ENCODE peak calls at places on chromosomes 1 and 21, in four cellular contexts. R is CD8-positive, alpha-beta memory T cell; A is cardiac muscle cell; T is upper lobe of right lung. Q is an unnamed sample. For H3K9me3, the result is how much of the 10 kb centered on the place peaks cover.

GRCh38 chr1:84073266-84073665 is 70.8 kb upstream of the PRKACB start:
- DNase-seq in R (no peak), A (peak), T (no peak), Q (no peak)

GRCh38 chr1:76871355-76871974 is 4.2 kb downstream of the ST6GALNAC5 start:
- DNase-seq in R (no peak), A (no peak), T (no peak), Q (no peak)

GRCh38 chr1:216447898-216448568 is 24.8 kb upstream of the USH2A start:
- DNase-seq in R (no peak), A (no peak), T (no peak), Q (no peak)

GRCh38 chr1:59638172-59638800 is 176.5 kb upstream of the HOOK1 start:
- DNase-seq in R (no peak), A (peak), T (no peak), Q (no peak)

GRCh38 chr1:49060766-49061165 is 284.1 kb upstream of the BEND5 start:
- DNase-seq in R (no peak), A (peak), T (no peak), Q (no peak)

GRCh38 chr1:10710489-10710888 is 86.0 kb downstream of the CASZ1 start:
- DNase-seq in R (no peak), A (no peak), T (no peak), Q (no peak)

GRCh38 chr1:63863137-63863536 is 89.3 kb downstream of the ROR1 start:
- DNase-seq in R (no peak), A (no peak), T (no peak), Q (no peak)

GRCh38 chr1:181179980-181180964 is 91.8 kb downstream of the IER5 start:
- DNase-seq in R (no peak), A (peak), T (peak), Q (no peak)

GRCh38 chr1:212004888-212005287 is 30.5 kb downstream of the INTS7 start:
- DNase-seq in R (no peak), A (no peak), T (no peak), Q (no peak)

GRCh38 chr1:47232187-47232874 is at the start of gene TAL1:
- DNase-seq in R (no peak), A (peak), T (no peak), Q (no peak)

GRCh38 chr1:170241266-170241851 is 95.6 kb downstream of the NTMT2 start:
- DNase-seq in R (no peak), A (peak), T (no peak), Q (no peak)

DNA sequence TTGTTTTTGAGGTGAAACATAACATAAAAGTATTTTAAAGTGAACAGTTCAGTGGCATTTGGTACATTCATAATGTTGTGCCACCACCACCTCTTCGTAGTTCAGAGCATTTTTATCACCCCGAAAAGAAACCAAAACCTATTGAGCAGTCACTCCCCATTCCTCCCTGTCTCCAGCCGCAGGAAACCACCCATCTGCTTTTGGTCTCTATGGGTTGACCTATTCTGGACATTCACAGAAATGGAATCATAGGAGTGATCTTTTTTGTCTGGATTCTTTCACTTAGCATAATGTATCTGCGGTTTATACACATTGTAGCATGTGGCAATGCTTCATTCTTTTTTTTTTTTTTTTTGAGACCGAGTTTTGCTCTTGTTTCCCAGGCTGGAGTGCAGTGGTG is 141.2 kb downstream of the VPS13D start:
- DNase-seq in R (no peak), A (no peak), T (no peak), Q (no peak)
- H3K9me3 ChIP-seq in R (under half), A (under half), T (under half), Q (under half)

DNA sequence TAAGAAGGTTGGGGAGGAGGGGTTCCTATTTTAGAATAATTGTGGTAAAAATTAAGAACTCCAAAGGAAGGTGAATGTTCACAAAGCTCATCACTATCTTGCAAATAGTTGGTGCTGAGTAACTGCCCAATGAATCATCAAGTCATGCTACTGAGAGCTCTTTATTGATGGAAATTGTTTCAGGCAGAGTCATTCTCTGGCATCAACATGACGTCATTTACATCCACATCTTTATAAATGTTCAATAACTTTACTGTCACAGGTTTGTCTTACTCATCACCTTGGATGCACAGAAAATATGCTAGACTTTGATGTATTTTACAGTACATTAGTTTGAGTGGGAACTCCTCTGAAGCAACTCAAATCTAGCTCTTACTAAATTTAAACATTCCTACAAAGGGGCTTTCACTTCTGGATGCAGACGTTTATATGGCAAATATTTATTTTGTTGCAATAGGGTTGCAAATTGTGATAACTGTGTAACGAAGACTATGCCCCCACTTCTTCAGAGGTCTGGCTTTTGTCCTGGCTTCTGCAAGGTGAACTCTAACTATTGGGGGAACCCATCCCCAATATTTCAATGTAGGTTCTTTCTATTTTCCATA is 273.7 kb upstream of the AJAP1 start:
- DNase-seq in R (no peak), A (no peak), T (no peak), Q (no peak)
- H3K9me3 ChIP-seq in R (under half), A (under half), T (under half), Q (under half)

GRCh38 chr1:213332491-213332890 is 281.4 kb downstream of the RPS6KC1 start:
- DNase-seq in R (no peak), A (no peak), T (no peak), Q (no peak)

GRCh38 chr1:213335084-213335483 is 284.0 kb downstream of the RPS6KC1 start:
- DNase-seq in R (no peak), A (no peak), T (no peak), Q (no peak)

GRCh38 chr1:213327318-213327667 is 276.3 kb downstream of the RPS6KC1 start:
- DNase-seq in R (no peak), A (peak), T (peak), Q (no peak)

GRCh38 chr1:213330281-213330680 is 279.2 kb downstream of the RPS6KC1 start:
- DNase-seq in R (no peak), A (no peak), T (no peak), Q (no peak)

GRCh38 chr1:213331776-213332175 is 280.7 kb downstream of the RPS6KC1 start:
- DNase-seq in R (no peak), A (no peak), T (no peak), Q (no peak)
- H3K9me3 ChIP-seq in R (under half), A (under half), T (under half), Q (under half)

GRCh38 chr1:23524716-23525401 is 6.2 kb downstream of the E2F2 start:
- DNase-seq in R (no peak), A (no peak), T (no peak), Q (peak)
- H3K9me3 ChIP-seq in R (under half), A (under half), T (under half), Q (under half)

GRCh38 chr1:225299624-225300023 is 128.2 kb downstream of the LBR start:
- DNase-seq in R (no peak), A (no peak), T (no peak), Q (no peak)
- H3K9me3 ChIP-seq in R (under half), A (under half), T (under half), Q (under half)

GRCh38 chr1:200518524-200518923 is 102.0 kb downstream of the KIF14 start:
- DNase-seq in R (no peak), A (no peak), T (no peak), Q (no peak)
- H3K9me3 ChIP-seq in R (under half), A (under half), T (under half), Q (under half)

GRCh38 chr1:248691567-248692155 is 10.9 kb downstream of the OR14I1 start:
- DNase-seq in R (no peak), A (no peak), T (no peak), Q (no peak)
- H3K9me3 ChIP-seq in R (under half), A (under half), T (under half), Q (under half)

GRCh38 chr21:20353351-20353750 is 644.9 kb upstream of the NCAM2 start:
- DNase-seq in R (no peak), A (no peak), T (no peak), Q (no peak)

GRCh38 chr21:20351138-20351537 is 647.1 kb upstream of the NCAM2 start:
- DNase-seq in R (no peak), A (no peak), T (no peak), Q (no peak)
- H3K9me3 ChIP-seq in R (under half), A (under half), T (under half), Q (under half)

GRCh38 chr21:18782721-18783120 is 379.1 kb upstream of the TMPRSS15 start:
- DNase-seq in R (no peak), A (no peak), T (no peak), Q (no peak)
- H3K9me3 ChIP-seq in R (under half), A (under half), T (under half), Q (under half)

Q was measured in BE2C.